ENCODE peak calls at places on chromosomes 3 and 15, in eight cellular contexts. One of them, this sample, is unnamed.

GRCh38 chr3:41464401-41464800 is 265.1 kb downstream of the CTNNB1 start:
- DNase-seq in SJSA1: no peak
- DNase-seq in NCI-H1105: no peak
- DNase-seq in heart right ventricle: no peak
- DNase-seq in hypothalamus: no peak
- DNase-seq in T-helper 9 cell: no peak
- DNase-seq in adrenal gland: no peak
- DNase-seq in stimulated activated CD4-positive, alpha-beta T cell treated with anti-CD3 and anti-CD28 coated beads, Interleukin-2, amount 100 ng/mL, for 48 hours: no peak
- DNase-seq in this sample: no peak

GRCh38 chr15:78938608-78939488 is 6.0 kb downstream of the CTSH start:
- DNase-seq in SJSA1: no peak
- DNase-seq in NCI-H1105: no peak
- DNase-seq in heart right ventricle: no peak
- DNase-seq in hypothalamus: no peak
- DNase-seq in T-helper 9 cell: no peak
- DNase-seq in adrenal gland: no peak
- DNase-seq in stimulated activated CD4-positive, alpha-beta T cell treated with anti-CD3 and anti-CD28 coated beads, Interleukin-2, amount 100 ng/mL, for 48 hours: no peak
- DNase-seq in this sample: no peak

GRCh38 chr15:33985287-33985686 is 17.0 kb downstream of the CHRM5 start:
- DNase-seq in SJSA1: peak
- DNase-seq in NCI-H1105: no peak
- DNase-seq in heart right ventricle: no peak
- DNase-seq in hypothalamus: no peak
- DNase-seq in T-helper 9 cell: no peak
- DNase-seq in adrenal gland: no peak
- DNase-seq in stimulated activated CD4-positive, alpha-beta T cell treated with anti-CD3 and anti-CD28 coated beads, Interleukin-2, amount 100 ng/mL, for 48 hours: no peak
- DNase-seq in this sample: no peak

GRCh38 chr3:98731720-98732238 is 31.4 kb upstream of the ST3GAL6 start:
- DNase-seq in SJSA1: peak
- DNase-seq in NCI-H1105: no peak
- DNase-seq in heart right ventricle: no peak
- DNase-seq in hypothalamus: no peak
- DNase-seq in T-helper 9 cell: no peak
- DNase-seq in adrenal gland: no peak
- DNase-seq in stimulated activated CD4-positive, alpha-beta T cell treated with anti-CD3 and anti-CD28 coated beads, Interleukin-2, amount 100 ng/mL, for 48 hours: no peak
- DNase-seq in this sample: no peak

GRCh38 chr3:125165189-125165947 is 47.2 kb downstream of the SLC12A8 start:
- DNase-seq in SJSA1: peak
- DNase-seq in NCI-H1105: no peak
- DNase-seq in heart right ventricle: no peak
- DNase-seq in hypothalamus: no peak
- DNase-seq in T-helper 9 cell: no peak
- DNase-seq in adrenal gland: no peak
- DNase-seq in stimulated activated CD4-positive, alpha-beta T cell treated with anti-CD3 and anti-CD28 coated beads, Interleukin-2, amount 100 ng/mL, for 48 hours: no peak
- DNase-seq in this sample: no peak

GRCh38 chr3:7421065-7421464 is 560.1 kb downstream of the GRM7 start:
- DNase-seq in SJSA1: no peak
- DNase-seq in NCI-H1105: no peak
- DNase-seq in heart right ventricle: no peak
- DNase-seq in hypothalamus: no peak
- DNase-seq in T-helper 9 cell: no peak
- DNase-seq in adrenal gland: no peak
- DNase-seq in stimulated activated CD4-positive, alpha-beta T cell treated with anti-CD3 and anti-CD28 coated beads, Interleukin-2, amount 100 ng/mL, for 48 hours: no peak
- DNase-seq in this sample: no peak

GRCh38 chr15:64865998-64866520 is 24.3 kb downstream of the PLEKHO2 start:
- DNase-seq in SJSA1: peak
- DNase-seq in NCI-H1105: no peak
- DNase-seq in heart right ventricle: no peak
- DNase-seq in hypothalamus: no peak
- DNase-seq in T-helper 9 cell: no peak
- DNase-seq in adrenal gland: no peak
- DNase-seq in stimulated activated CD4-positive, alpha-beta T cell treated with anti-CD3 and anti-CD28 coated beads, Interleukin-2, amount 100 ng/mL, for 48 hours: no peak
- DNase-seq in this sample: no peak

GRCh38 chr15:25905140-25905539 is 42.0 kb upstream of the ATP10A start:
- DNase-seq in SJSA1: peak
- DNase-seq in NCI-H1105: no peak
- DNase-seq in heart right ventricle: no peak
- DNase-seq in hypothalamus: no peak
- DNase-seq in T-helper 9 cell: no peak
- DNase-seq in adrenal gland: no peak
- DNase-seq in stimulated activated CD4-positive, alpha-beta T cell treated with anti-CD3 and anti-CD28 coated beads, Interleukin-2, amount 100 ng/mL, for 48 hours: peak
- DNase-seq in this sample: no peak

GRCh38 chr3:38614651-38615352 is 34.7 kb downstream of the SCN5A start:
- DNase-seq in SJSA1: no peak
- DNase-seq in NCI-H1105: no peak
- DNase-seq in heart right ventricle: no peak
- DNase-seq in hypothalamus: no peak
- DNase-seq in T-helper 9 cell: no peak
- DNase-seq in adrenal gland: no peak
- DNase-seq in stimulated activated CD4-positive, alpha-beta T cell treated with anti-CD3 and anti-CD28 coated beads, Interleukin-2, amount 100 ng/mL, for 48 hours: no peak
- DNase-seq in this sample: no peak

GRCh38 chr15:67941643-67942315 is 101.9 kb upstream of the RNU6-1 start:
- DNase-seq in SJSA1: no peak
- DNase-seq in NCI-H1105: no peak
- DNase-seq in heart right ventricle: no peak
- DNase-seq in hypothalamus: no peak
- DNase-seq in T-helper 9 cell: no peak
- DNase-seq in adrenal gland: no peak
- DNase-seq in stimulated activated CD4-positive, alpha-beta T cell treated with anti-CD3 and anti-CD28 coated beads, Interleukin-2, amount 100 ng/mL, for 48 hours: no peak
- DNase-seq in this sample: no peak

GRCh38 chr3:156151824-156152428 is 31.5 kb downstream of the KCNAB1 start:
- DNase-seq in SJSA1: peak
- DNase-seq in NCI-H1105: peak
- DNase-seq in heart right ventricle: peak
- DNase-seq in hypothalamus: peak
- DNase-seq in T-helper 9 cell: peak
- DNase-seq in adrenal gland: peak
- DNase-seq in stimulated activated CD4-positive, alpha-beta T cell treated with anti-CD3 and anti-CD28 coated beads, Interleukin-2, amount 100 ng/mL, for 48 hours: peak
- DNase-seq in this sample: peak

GRCh38 chr3:37492977-37493471 is 318.6 kb upstream of the LRRFIP2 start:
- DNase-seq in SJSA1: peak
- DNase-seq in NCI-H1105: no peak
- DNase-seq in heart right ventricle: peak
- DNase-seq in hypothalamus: no peak
- DNase-seq in T-helper 9 cell: no peak
- DNase-seq in adrenal gland: no peak
- DNase-seq in stimulated activated CD4-positive, alpha-beta T cell treated with anti-CD3 and anti-CD28 coated beads, Interleukin-2, amount 100 ng/mL, for 48 hours: no peak
- DNase-seq in this sample: no peak

GRCh38 chr15:78978601-78979179 is 33.8 kb upstream of the CTSH start:
- DNase-seq in SJSA1: no peak
- DNase-seq in NCI-H1105: no peak
- DNase-seq in heart right ventricle: no peak
- DNase-seq in hypothalamus: no peak
- DNase-seq in T-helper 9 cell: no peak
- DNase-seq in adrenal gland: no peak
- DNase-seq in stimulated activated CD4-positive, alpha-beta T cell treated with anti-CD3 and anti-CD28 coated beads, Interleukin-2, amount 100 ng/mL, for 48 hours: no peak
- DNase-seq in this sample: no peak

GRCh38 chr15:98667521-98668179 is 19.3 kb downstream of the IGF1R start:
- DNase-seq in SJSA1: no peak
- DNase-seq in NCI-H1105: no peak
- DNase-seq in heart right ventricle: no peak
- DNase-seq in hypothalamus: no peak
- DNase-seq in T-helper 9 cell: no peak
- DNase-seq in adrenal gland: no peak
- DNase-seq in stimulated activated CD4-positive, alpha-beta T cell treated with anti-CD3 and anti-CD28 coated beads, Interleukin-2, amount 100 ng/mL, for 48 hours: no peak
- DNase-seq in this sample: no peak

GRCh38 chr15:95252404-95252803 is 1021.0 kb downstream of the MCTP2 start:
- DNase-seq in SJSA1: peak
- DNase-seq in NCI-H1105: no peak
- DNase-seq in heart right ventricle: no peak
- DNase-seq in hypothalamus: no peak
- DNase-seq in T-helper 9 cell: no peak
- DNase-seq in adrenal gland: no peak
- DNase-seq in stimulated activated CD4-positive, alpha-beta T cell treated with anti-CD3 and anti-CD28 coated beads, Interleukin-2, amount 100 ng/mL, for 48 hours: no peak
- DNase-seq in this sample: no peak